ENCODE peak calls at places on chromosomes 11 and 22, in five cellular contexts. I, R, H, E and N are unnamed samples.

GRCh38 chr22:36875741-36876140 is 14.9 kb downstream of the NCF4 start:
- DNase-seq in I (no peak), R (no peak), H (no peak), E (no peak), N (no peak)

GRCh38 chr11:45713573-45713972 is 48.2 kb upstream of the CHST1 start:
- DNase-seq in I (no peak), R (no peak), H (no peak), E (no peak), N (no peak)

GRCh38 chr11:59556115-59556882 is 45.0 kb downstream of the OR4D9 start:
- DNase-seq in I (peak; percentile 94), R (peak; percentile 89), H (peak; percentile 93), E (peak; percentile 78), N (peak; percentile 93)

GRCh38 chr22:50459443-50460140 is 15.2 kb downstream of the SBF1 start:
- DNase-seq in I (no peak), R (no peak), H (no peak), E (no peak), N (no peak)

GRCh38 chr11:10809373-10810199 is 860 bp upstream of the EIF4G2 start:
- DNase-seq in I (peak; percentile 84), R (peak; percentile 89), H (peak; percentile 80), E (peak; percentile 69), N (peak; percentile 80)

GRCh38 chr11:68296344-68297051 is 15.9 kb upstream of the LRP5 start:
- DNase-seq in I (no peak), R (no peak), H (no peak), E (no peak), N (no peak)

GRCh38 chr11:377883-378500 is 8.7 kb downstream of the B4GALNT4 start:
- DNase-seq in I (no peak), R (no peak), H (no peak), E (no peak), N (no peak)

GRCh38 chr11:20032577-20033265 is 127.6 kb downstream of the DBX1 start:
- DNase-seq in I (no peak), R (no peak), H (no peak), E (no peak), N (no peak)

GRCh38 chr11:3165916-3166267 is 782 bp upstream of the OSBPL5 start:
- DNase-seq in I (no peak), R (no peak), H (no peak), E (no peak), N (no peak)

GRCh38 chr22:50252081-50253045 is 1.3 kb upstream of the HDAC10 start:
- DNase-seq in I (peak; percentile 75), R (peak; percentile 75), H (peak; percentile 85), E (peak; percentile 87), N (peak; percentile 52)

GRCh38 chr11:83724704-83725114 is 438.5 kb upstream of the CCDC90B start:
- DNase-seq in I (peak; percentile 98), R (peak; percentile 33), H (peak; percentile 60), E (peak; percentile 76), N (no peak)

GRCh38 chr11:2217211-2218081 is 45.8 kb upstream of the TH start:
- DNase-seq in I (no peak), R (no peak), H (no peak), E (peak; percentile 23), N (no peak)

GRCh38 chr22:47621253-47621652 is 858.8 kb downstream of the TBC1D22A start:
- DNase-seq in I (no peak), R (no peak), H (no peak), E (no peak), N (no peak)

GRCh38 chr11:16844268-16844667 is 105.8 kb downstream of the C11orf58 start:
- DNase-seq in I (no peak), R (no peak), H (no peak), E (no peak), N (no peak)

GRCh38 chr11:980438-981365 is 55.0 kb downstream of the AP2A2 start:
- DNase-seq in I (no peak), R (no peak), H (no peak), E (no peak), N (no peak)

GRCh38 chr22:45516163-45516562 is 13.5 kb downstream of the FBLN1 start:
- DNase-seq in I (peak; percentile 39), R (no peak), H (no peak), E (no peak), N (no peak)

GRCh38 chr22:45521178-45521577 is 18.5 kb downstream of the FBLN1 start:
- DNase-seq in I (no peak), R (no peak), H (no peak), E (no peak), N (no peak)

GRCh38 chr22:45516923-45517675 is 14.4 kb downstream of the FBLN1 start:
- DNase-seq in I (peak; percentile 88), R (peak; percentile 59), H (no peak), E (no peak), N (peak; percentile 62)

GRCh38 chr22:45515678-45516077 is 13.0 kb downstream of the FBLN1 start:
- DNase-seq in I (no peak), R (no peak), H (no peak), E (no peak), N (no peak)

DNA sequence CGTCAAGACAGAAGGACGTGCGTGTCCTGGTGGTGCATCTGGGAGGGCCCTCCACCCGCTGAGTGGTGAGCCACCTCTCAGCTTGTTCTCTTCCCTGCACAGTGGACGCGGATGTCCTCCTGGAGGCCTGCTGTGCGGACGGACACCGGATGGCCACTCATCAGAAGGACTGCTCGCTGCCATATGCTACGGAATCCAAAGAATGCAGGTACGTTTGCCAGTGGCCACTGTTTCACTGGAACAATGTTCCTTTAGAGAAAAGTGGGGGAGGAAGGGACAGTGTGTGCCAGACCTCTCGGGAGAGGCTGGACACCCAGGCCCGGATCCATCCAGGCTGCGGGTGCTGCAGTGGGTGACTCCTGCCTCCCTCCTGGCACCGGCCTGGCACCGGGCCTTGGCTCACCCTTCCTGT is 15.9 kb downstream of the FBLN1 start:
- DNase-seq in I (no peak), R (no peak), H (no peak), E (no peak), N (no peak)
- H2BK15ac ChIP-seq in I (no peak overlapping the region), R (peak overlapping the region; percentile 1), H (no peak overlapping the region), E (no peak overlapping the region), N (no peak overlapping the region)

GRCh38 chr11:103327721-103328120 is 218.5 kb downstream of the DYNC2H1 start:
- DNase-seq in I (peak; percentile 30), R (peak; percentile 19), H (no peak), E (no peak), N (peak; percentile 2)

GRCh38 chr11:103325686-103326069 is 216.5 kb downstream of the DYNC2H1 start:
- DNase-seq in I (no peak), R (no peak), H (peak; percentile 69), E (no peak), N (no peak)

GRCh38 chr11:103322861-103323260 is 213.6 kb downstream of the DYNC2H1 start:
- DNase-seq in I (no peak), R (peak; percentile 9), H (no peak), E (no peak), N (no peak)

DNA sequence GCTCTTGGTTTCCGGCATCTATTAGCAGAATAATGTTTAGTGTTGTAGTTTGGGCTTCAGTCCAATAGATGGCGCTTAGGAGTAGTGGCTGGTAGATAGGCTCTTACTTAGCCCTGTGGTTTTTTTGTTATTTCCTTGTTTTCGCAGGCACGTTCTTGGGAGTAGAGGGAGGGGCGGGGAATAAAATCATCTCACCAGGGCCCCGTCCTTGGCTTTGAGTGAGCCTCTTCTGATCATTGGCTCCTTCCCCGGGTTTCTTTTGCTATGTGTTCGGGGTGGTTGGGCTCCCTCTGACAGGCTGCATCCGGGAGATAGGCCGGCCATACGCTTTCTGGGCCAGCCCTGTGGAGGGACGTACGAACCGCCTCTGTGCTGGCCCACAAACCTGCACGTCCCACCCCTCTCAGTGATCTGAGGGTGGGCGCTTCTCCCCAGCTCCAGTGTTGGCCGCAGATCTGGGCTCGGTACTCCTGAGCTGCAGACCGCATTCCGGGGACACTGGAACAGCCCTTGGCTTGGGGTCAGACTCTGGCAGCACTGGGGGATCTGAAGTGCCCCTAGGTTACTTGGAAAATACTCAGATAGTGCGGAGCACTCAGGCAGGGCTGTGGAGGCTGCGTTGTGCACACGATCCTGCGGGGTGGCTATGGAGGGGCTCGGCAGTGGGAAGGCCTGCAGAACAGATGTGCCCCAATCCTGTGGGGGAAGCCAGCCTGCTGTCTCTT is 217.0 kb downstream of the DYNC2H1 start:
- DNase-seq in I (peak; percentile 90), R (peak; percentile 83), H (peak; percentile 65), E (peak; percentile 78), N (peak; percentile 78)
- H2BK15ac ChIP-seq in I (no peak overlapping the region), R (no peak overlapping the region), H (no peak overlapping the region), E (no peak overlapping the region), N (peak overlapping the region; percentile 34)

GRCh38 chr11:64721359-64721699 is 1.7 kb downstream of the NRXN2 start:
- DNase-seq in I (no peak), R (no peak), H (no peak), E (no peak), N (no peak)

GRCh38 chr11:64723907-64724862 is 1.2 kb upstream of the NRXN2 start:
- DNase-seq in I (no peak), R (no peak), H (no peak), E (no peak), N (no peak)

GRCh38 chr11:64722141-64723050 is 601 bp downstream of the NRXN2 start:
- DNase-seq in I (no peak), R (no peak), H (no peak), E (no peak), N (no peak)

GRCh38 chr11:64724863-64725535 is 2.0 kb upstream of the NRXN2 start:
- DNase-seq in I (no peak), R (no peak), H (no peak), E (no peak), N (no peak)

DNA sequence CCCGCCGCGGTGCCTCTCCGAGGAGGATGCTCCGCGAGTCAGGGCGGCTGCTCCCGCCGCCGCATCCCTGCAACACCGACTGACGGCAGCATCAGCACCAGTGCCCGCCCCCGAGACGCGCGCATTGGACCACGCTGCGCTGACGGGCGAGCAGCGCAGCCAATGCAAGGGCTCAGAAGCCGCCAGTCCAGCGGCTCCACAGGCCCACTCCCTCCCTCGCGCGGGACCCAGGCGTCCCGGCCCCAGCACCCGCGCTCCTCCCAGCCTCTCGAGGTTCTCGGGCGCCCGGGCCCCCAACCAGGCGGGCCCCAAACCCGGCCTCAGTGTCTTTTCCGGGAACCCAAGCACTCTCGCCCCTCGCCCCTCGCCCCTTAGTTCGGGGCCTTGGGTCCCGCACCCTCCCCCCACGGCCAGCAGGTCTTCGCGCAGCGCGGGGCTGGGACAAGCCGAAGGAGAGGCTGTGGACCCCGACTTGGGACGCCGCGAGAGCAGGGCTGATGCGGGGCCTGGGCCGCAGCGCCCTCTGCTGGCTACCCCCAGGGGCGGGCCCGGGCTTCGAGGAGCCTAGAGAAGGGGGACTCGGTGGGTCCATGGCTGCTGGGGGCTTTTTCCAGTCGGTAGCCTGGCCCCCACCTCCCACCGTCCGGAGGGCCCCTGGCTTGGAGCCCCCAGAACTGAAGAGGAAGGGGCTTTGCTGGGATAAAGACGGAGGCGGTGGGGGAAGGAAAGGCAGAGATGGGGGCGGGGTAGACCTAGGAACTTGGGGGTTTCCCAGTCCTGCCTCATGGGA is at the start of gene NRXN2:
- DNase-seq in I (peak; percentile 88), R (peak; percentile 80), H (peak; percentile 97), E (peak; percentile 89), N (peak; percentile 70)
- H2BK15ac ChIP-seq in I (no peak within 1 kb of the TSS), R (peak within 1 kb of the TSS; percentile 57), H (peak within 1 kb of the TSS; percentile 21), E (no peak within 1 kb of the TSS), N (no peak within 1 kb of the TSS)

GRCh38 chr11:34050536-34050935 is 995 bp upstream of the CAPRIN1 start:
- DNase-seq in I (no peak), R (peak; percentile 71), H (no peak), E (no peak), N (peak; percentile 10)

GRCh38 chr11:34052608-34053160 is 1.2 kb downstream of the CAPRIN1 start:
- DNase-seq in I (peak; percentile 44), R (peak; percentile 38), H (peak; percentile 47), E (no peak), N (no peak)

GRCh38 chr11:34052036-34052607 is 591 bp downstream of the CAPRIN1 start:
- DNase-seq in I (peak; percentile 92), R (peak; percentile 86), H (peak; percentile 91), E (peak; percentile 88), N (peak; percentile 84)

GRCh38 chr11:34050967-34051348 is 573 bp upstream of the CAPRIN1 start:
- DNase-seq in I (no peak), R (peak; percentile 71), H (no peak), E (no peak), N (peak; percentile 30)

GRCh38 chr11:34051349-34052035 is at the start of gene CAPRIN1:
- DNase-seq in I (peak; percentile 97), R (peak; percentile 86), H (peak; percentile 86), E (peak; percentile 90), N (peak; percentile 83)
- H2BK15ac ChIP-seq in I (no peak within 1 kb of the TSS), R (peak within 1 kb of the TSS; percentile 98), H (peak within 1 kb of the TSS; percentile 67), E (no peak within 1 kb of the TSS), N (peak within 1 kb of the TSS; percentile 73)